ENCODE peak calls at places on chromosomes 6 and 20, in ten cellular contexts. C is choroid plexus epithelial cell, E is DMS 273 treated with DMSO at 0.1 percent for 48 hours, M is NCI-H1694, W is GM03348, D is H54, U is neural crest cell, O is fibroblast of lung, A is neuronal stem cell, R is T-cell. Y is an unnamed sample.

GRCh38 chr20:38153011-38153329 is 12.1 kb downstream of the TGM2 start:
- DNase-seq in C (no peak), E (no peak), M (no peak), W (no peak), D (no peak), U (no peak), O (peak; percentile 75), A (no peak), R (no peak), Y (no peak)

GRCh38 chr6:34182751-34183531 is 37.1 kb upstream of the GRM4 start:
- DNase-seq in C (no peak), E (no peak), M (no peak), W (peak; percentile 9), D (no peak), U (no peak), O (no peak), A (no peak), R (peak; percentile 76), Y (no peak)

GRCh38 chr20:63957690-63958441 is 1.6 kb upstream of the UCKL1 start:
- DNase-seq in C (no peak), E (peak; percentile 66), M (no peak), W (peak; percentile 44), D (no peak), U (no peak), O (peak; percentile 25), A (no peak), R (no peak), Y (no peak)

GRCh38 chr6:35683267-35683666 is 5.4 kb downstream of the FKBP5 start:
- DNase-seq in C (no peak), E (no peak), M (no peak), W (no peak), D (no peak), U (no peak), O (no peak), A (no peak), R (no peak), Y (no peak)

GRCh38 chr6:149097794-149098193 is 219.7 kb upstream of the TAB2 start:
- DNase-seq in C (no peak), E (no peak), M (no peak), W (no peak), D (no peak), U (no peak), O (no peak), A (no peak), R (no peak), Y (no peak)

GRCh38 chr6:42522021-42522420 is 41.8 kb upstream of the UBR2 start:
- DNase-seq in C (peak; percentile 49), E (no peak), M (no peak), W (peak; percentile 44), D (no peak), U (no peak), O (peak; percentile 72), A (no peak), R (no peak), Y (no peak)

GRCh38 chr20:3911956-3912355 is 22.8 kb downstream of the PANK2 start:
- DNase-seq in C (no peak), E (no peak), M (no peak), W (no peak), D (no peak), U (no peak), O (no peak), A (no peak), R (no peak), Y (no peak)

GRCh38 chr6:35568967-35569606 is 56.4 kb upstream of the TULP1 start:
- DNase-seq in C (peak; percentile 66), E (peak; percentile 94), M (peak; percentile 85), W (no peak), D (no peak), U (peak; percentile 26), O (no peak), A (no peak), R (no peak), Y (no peak)

GRCh38 chr6:132132420-132132819 is 181.2 kb upstream of the CCN2 start:
- DNase-seq in C (peak; percentile 77), E (no peak), M (no peak), W (no peak), D (no peak), U (no peak), O (peak; percentile 84), A (no peak), R (no peak), Y (peak; percentile 84)

GRCh38 chr20:51651921-51652549 is 109.5 kb upstream of the NFATC2 start:
- DNase-seq in C (peak; percentile 26), E (no peak), M (no peak), W (no peak), D (no peak), U (no peak), O (no peak), A (no peak), R (no peak), Y (no peak)

Y was measured in retinal pigment epithelial cell.